ENCODE peak calls at places on chromosomes 5 and 9, in nine cellular contexts. F, L, G, C, W, B, T, R and A are unnamed samples.

GRCh38 chr5:134079748-134080581 is 34.5 kb upstream of the TCF7 start:
- DNase-seq in F (no peak), T (no peak), W (no peak), L (no peak), G (no peak), C (no peak), B (no peak), R (no peak), A (no peak)

GRCh38 chr9:121744002-121744686 is 92.7 kb downstream of the DAB2IP start:
- DNase-seq in R (peak; percentile 73), T (no peak), B (peak; percentile 89), L (peak; percentile 55), C (peak; percentile 46), F (peak; percentile 68), W (peak; percentile 69), G (no peak), A (peak; percentile 60)

GRCh38 chr9:5418481-5418880 is 19.2 kb downstream of the PLGRKT start:
- DNase-seq in L (no peak), G (no peak), B (no peak), T (no peak), F (no peak), C (no peak), W (no peak), R (no peak), A (no peak)

GRCh38 chr9:32703635-32704034 is 68.2 kb upstream of the TAF1L start:
- DNase-seq in C (peak; percentile 18), B (peak; percentile 33), F (no peak), W (peak; percentile 18), G (no peak), R (no peak), T (no peak), L (peak; percentile 59), A (peak; percentile 29)

GRCh38 chr5:57581222-57581621 is 98.6 kb upstream of the ACTBL2 start:
- DNase-seq in W (no peak), C (no peak), F (no peak), L (no peak), R (no peak), G (no peak), T (no peak), B (no peak), A (no peak)

GRCh38 chr5:106134549-106134948 is 1536.2 kb downstream of the EFNA5 start:
- DNase-seq in F (no peak), T (no peak), C (no peak), B (no peak), W (no peak), G (no peak), R (no peak), L (no peak), A (no peak)

GRCh38 chr5:68245325-68245724 is 29.8 kb downstream of the PIK3R1 start:
- DNase-seq in B (no peak), R (no peak), C (peak; percentile 45), F (no peak), G (no peak), W (peak; percentile 55), T (no peak), L (no peak), A (no peak)

GRCh38 chr9:111449705-111450104 is 34.5 kb downstream of the ECPAS start:
- DNase-seq in F (no peak), T (no peak), C (no peak), G (no peak), L (no peak), R (no peak), W (no peak), B (no peak), A (no peak)

GRCh38 chr5:3323144-3323543 is 272.5 kb upstream of the IRX1 start:
- DNase-seq in B (no peak), C (no peak), T (no peak), W (no peak), L (no peak), R (no peak), F (no peak), G (no peak), A (no peak)

GRCh38 chr5:38259062-38259857 is 901 bp downstream of the EGFLAM start:
- DNase-seq in B (no peak), T (no peak), G (no peak), R (peak; percentile 10), C (peak; percentile 33), F (peak; percentile 52), W (peak; percentile 13), L (no peak), A (no peak)

GRCh38 chr5:61675015-61675692 is 343.1 kb downstream of the ZSWIM6 start:
- DNase-seq in C (peak; percentile 89), G (peak; percentile 12), L (peak; percentile 41), B (no peak), R (peak; percentile 26), W (no peak), F (no peak), T (no peak), A (peak; percentile 8)

GRCh38 chr5:76041863-76042262 is 41.3 kb upstream of the SV2C start:
- DNase-seq in F (no peak), R (peak; percentile 50), W (no peak), L (peak; percentile 65), T (peak; percentile 26), C (peak; percentile 70), B (no peak), G (no peak), A (peak; percentile 6)

GRCh38 chr5:69268899-69269298 is 34.2 kb downstream of the CDK7 start:
- DNase-seq in G (no peak), B (peak; percentile 27), C (no peak), R (no peak), T (no peak), L (no peak), F (no peak), W (no peak), A (no peak)

GRCh38 chr5:109529520-109529919 is 119.7 kb upstream of the PJA2 start:
- DNase-seq in T (no peak), G (no peak), C (no peak), W (peak; percentile 61), R (no peak), F (no peak), L (no peak), B (no peak), A (peak; percentile 26)

GRCh38 chr9:5582835-5583195 is 46.1 kb upstream of the RIC1 start:
- DNase-seq in G (no peak), T (no peak), F (no peak), C (no peak), R (no peak), L (no peak), B (peak; percentile 63), W (peak; percentile 83), A (no peak)

GRCh38 chr5:370959-371810 is 49.7 kb downstream of the AHRR start:
- DNase-seq in F (no peak), B (no peak), L (no peak), R (no peak), W (peak; percentile 55), C (no peak), G (no peak), T (no peak), A (no peak)

GRCh38 chr5:117504245-117504644 is 929.6 kb upstream of the SEMA6A start:
- DNase-seq in G (no peak), R (no peak), B (no peak), F (no peak), C (no peak), W (no peak), T (no peak), L (no peak), A (no peak)

GRCh38 chr9:78213696-78214095 is 22.2 kb upstream of the CEP78 start:
- DNase-seq in W (peak; percentile 45), F (peak; percentile 22), R (peak; percentile 47), T (peak; percentile 39), B (peak; percentile 57), C (peak; percentile 23), L (peak; percentile 45), G (no peak), A (peak; percentile 18)

GRCh38 chr5:59039003-59039295 is 456.1 kb downstream of the RAB3C start:
- DNase-seq in L (no peak), G (no peak), T (no peak), F (no peak), B (no peak), R (no peak), C (peak; percentile 53), W (peak; percentile 77), A (no peak)

GRCh38 chr9:97808972-97809371 is 44.1 kb upstream of the FOXE1 start:
- DNase-seq in B (no peak), R (no peak), W (no peak), G (no peak), F (no peak), T (no peak), L (no peak), C (no peak), A (no peak)

DNA sequence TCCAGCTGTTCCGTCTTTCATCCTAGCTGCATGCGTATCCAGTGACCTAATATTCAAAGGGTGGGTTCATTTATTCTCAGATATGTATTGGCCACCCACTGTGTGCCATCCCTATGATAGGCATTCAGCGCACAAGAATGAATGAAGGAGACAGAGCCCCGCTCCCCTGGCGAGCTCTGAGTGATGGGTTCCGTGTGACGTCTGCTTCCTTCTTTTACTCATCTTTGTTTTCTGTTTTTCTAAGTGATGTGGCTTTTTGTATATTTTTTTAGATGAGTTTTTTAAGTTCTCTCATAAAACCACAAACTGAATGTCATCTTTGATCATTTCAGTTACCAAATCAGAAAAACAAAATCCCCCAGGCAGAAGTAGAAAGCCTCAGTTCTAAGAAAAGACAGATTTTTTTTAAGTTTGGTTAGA is 168.3 kb upstream of the OTULINL start:
- DNase-seq in R (no peak), F (no peak), B (no peak), T (no peak), L (no peak), C (no peak), W (no peak), G (no peak), A (no peak)
- TF ChIP-seq EZH2phosphoT487 in R (no peak), F (no peak), B (no peak), T (no peak), L (no peak), C (no peak), W (no peak), G (no peak), A (no peak)

GRCh38 chr9:94825620-94825958 is 99.1 kb downstream of the AOPEP start:
- DNase-seq in W (no peak), G (no peak), L (no peak), R (no peak), C (no peak), T (no peak), F (no peak), B (no peak), A (no peak)
- H3K4me3 ChIP-seq in W (no peak overlapping the region), G (no peak overlapping the region), L (no peak overlapping the region), R (no peak overlapping the region), C (peak overlapping the region; percentile 19), T (no peak overlapping the region), F (no peak overlapping the region), B (no peak overlapping the region), A (no peak overlapping the region)

GRCh38 chr9:128911529-128912035 is 9.2 kb upstream of the PHYHD1 start:
- DNase-seq in G (no peak), R (no peak), F (no peak), C (no peak), T (no peak), B (no peak), W (peak; percentile 65), L (peak; percentile 28), A (peak; percentile 81)
- TF ChIP-seq EZH2phosphoT487 in G (no peak), R (no peak), F (no peak), C (no peak), T (no peak), B (no peak), W (no peak), L (no peak), A (no peak)

DNA sequence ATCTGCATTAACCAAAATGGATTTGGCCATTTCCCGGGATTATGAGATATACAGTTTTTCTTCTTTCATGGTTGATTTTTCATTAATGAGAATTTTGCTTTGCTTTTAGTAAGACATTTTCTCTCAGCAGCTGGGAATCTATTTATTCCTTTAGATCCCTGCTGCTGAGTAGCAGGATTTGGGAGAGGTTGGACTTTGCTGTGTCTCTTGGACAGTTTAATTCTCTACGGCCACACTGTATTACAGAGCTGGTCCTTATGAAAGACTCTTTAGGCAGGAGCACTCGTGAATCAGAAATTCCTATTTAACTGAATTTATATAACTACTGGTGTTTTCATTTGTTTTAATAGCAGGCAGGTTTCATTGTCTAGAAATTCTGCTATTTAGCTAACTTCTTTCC is 1.6 kb downstream of the UNC13B start:
- DNase-seq in F (no peak), G (no peak), B (no peak), C (no peak), W (no peak), R (no peak), T (no peak), L (no peak), A (no peak)
- H3K4me3 ChIP-seq in F (peak overlapping the region; percentile 11), G (no peak overlapping the region), B (no peak overlapping the region), C (peak overlapping the region; percentile 85), W (peak overlapping the region; percentile 86), R (no peak overlapping the region), T (peak overlapping the region; percentile 74), L (peak overlapping the region; percentile 85), A (peak overlapping the region; percentile 79)